ENCODE peak calls at places on chromosomes 4 and X, in eight cellular contexts. A is mucosa of descending colon; L is NCI-H1048; V is NCI-H748 treated with DMSO at 0.1 percent for 48 hours; O is transverse colon; B is stromal cell of bone marrow; T is frontal cortex; R is stimulated activated CD8-positive, alpha-beta memory T cell treated with anti-CD3 and anti-CD28 coated beads, Interleukin-4, amount 100 ng/mL, for 48 hours. W is an unnamed sample.

GRCh38 chr4:26239796-26240195 is 81.0 kb upstream of the RBPJ start:
- DNase-seq in A (no peak), L (no peak), V (no peak), O (no peak), B (no peak), T (no peak), R (no peak), W (no peak)

GRCh38 chr4:1246901-1247810 is 1.8 kb downstream of the CTBP1 start:
- DNase-seq in A (peak; percentile 52), L (no peak), V (no peak), O (peak; percentile 26), B (no peak), T (peak; percentile 22), R (peak; percentile 47), W (no peak)

GRCh38 chr4:160872491-160872890 is 1291.3 kb downstream of the FSTL5 start:
- DNase-seq in A (no peak), L (no peak), V (no peak), O (no peak), B (no peak), T (no peak), R (no peak), W (no peak)

GRCh38 chr4:52659016-52659721 is at the start of gene USP46:
- DNase-seq in A (peak; percentile 87), L (peak; percentile 62), V (peak; percentile 17), O (peak; percentile 82), B (peak; percentile 71), T (peak; percentile 91), R (peak; percentile 69), W (peak; percentile 13)

GRCh38 chrX:21865436-21865835 is 9.6 kb downstream of the YY2 start:
- DNase-seq in A (no peak), L (no peak), V (no peak), O (no peak), B (no peak), T (no peak), R (no peak), W (no peak)

GRCh38 chrX:68463880-68464279 is 30.6 kb upstream of the OPHN1 start:
- DNase-seq in A (no peak), L (no peak), V (no peak), O (no peak), B (no peak), T (no peak), R (no peak), W (no peak)

GRCh38 chr4:98474408-98474844 is 184.0 kb downstream of the TSPAN5 start:
- DNase-seq in A (no peak), L (no peak), V (no peak), O (no peak), B (peak; percentile 57), T (no peak), R (no peak), W (no peak)

GRCh38 chrX:15946783-15947550 is 92.4 kb upstream of the AP1S2 start:
- DNase-seq in A (no peak), L (no peak), V (no peak), O (no peak), B (peak; percentile 78), T (no peak), R (peak; percentile 23), W (no peak)

GRCh38 chrX:53128097-53128749 is 34.3 kb downstream of the KANTR start:
- DNase-seq in A (no peak), L (no peak), V (no peak), O (no peak), B (no peak), T (no peak), R (no peak), W (no peak)

GRCh38 chrX:124719060-124719459 is 372.7 kb downstream of the SH2D1A start:
- DNase-seq in A (no peak), L (no peak), V (peak; percentile 83), O (no peak), B (no peak), T (no peak), R (no peak), W (no peak)

GRCh38 chrX:79330022-79330421 is 37.1 kb downstream of the ITM2A start:
- DNase-seq in A (no peak), L (no peak), V (no peak), O (no peak), B (no peak), T (no peak), R (no peak), W (no peak)

GRCh38 chr4:139656614-139657486 is 8.8 kb upstream of the MGST2 start:
- DNase-seq in A (no peak), L (no peak), V (peak; percentile 41), O (peak; percentile 61), B (no peak), T (no peak), R (peak; percentile 47), W (peak; percentile 68)

GRCh38 chr4:6257243-6258025 is 12.2 kb upstream of the WFS1 start:
- DNase-seq in A (no peak), L (no peak), V (no peak), O (no peak), B (no peak), T (no peak), R (no peak), W (no peak)

GRCh38 chr4:141637565-141637964 is 1.2 kb downstream of the IL15 start:
- DNase-seq in A (no peak), L (no peak), V (no peak), O (no peak), B (no peak), T (no peak), R (no peak), W (no peak)

GRCh38 chrX:3522016-3522690 is 175.7 kb upstream of the MXRA5 start:
- DNase-seq in A (no peak), L (no peak), V (no peak), O (no peak), B (peak; percentile 73), T (no peak), R (no peak), W (no peak)

GRCh38 chr4:136637071-136637777 is 895.1 kb downstream of the PCDH18 start:
- DNase-seq in A (no peak), L (no peak), V (no peak), O (no peak), B (no peak), T (no peak), R (no peak), W (peak; percentile 51)

GRCh38 chr4:74009307-74009706 is 10.8 kb upstream of the CXCL5 start:
- DNase-seq in A (no peak), L (no peak), V (no peak), O (no peak), B (no peak), T (no peak), R (no peak), W (no peak)

GRCh38 chr4:184983660-184984356 is 34.5 kb upstream of the HELT start:
- DNase-seq in A (peak; percentile 84), L (peak; percentile 19), V (peak; percentile 11), O (peak; percentile 71), B (peak; percentile 13), T (peak; percentile 41), R (peak; percentile 80), W (peak; percentile 86)

GRCh38 chr4:20180509-20180908 is 71.2 kb upstream of the SLIT2 start:
- DNase-seq in A (no peak), L (no peak), V (no peak), O (no peak), B (no peak), T (no peak), R (no peak), W (no peak)

GRCh38 chr4:20017035-20017434 is 234.7 kb upstream of the SLIT2 start:
- DNase-seq in A (no peak), L (no peak), V (no peak), O (no peak), B (peak; percentile 63), T (no peak), R (no peak), W (no peak)

GRCh38 chr4:8320386-8320750 is 50.8 kb downstream of the HTRA3 start:
- DNase-seq in A (no peak), L (no peak), V (no peak), O (no peak), B (no peak), T (no peak), R (peak; percentile 20), W (peak; percentile 21)

GRCh38 chr4:81814909-81815539 is 343.3 kb upstream of the RASGEF1B start:
- DNase-seq in A (no peak), L (no peak), V (no peak), O (no peak), B (no peak), T (no peak), R (no peak), W (no peak)

GRCh38 chr4:13670456-13671150 is 43.1 kb upstream of the BOD1L1 start:
- DNase-seq in A (no peak), L (no peak), V (no peak), O (no peak), B (no peak), T (no peak), R (no peak), W (no peak)

GRCh38 chr4:7735961-7736360 is 203.7 kb downstream of the AFAP1 start:
- DNase-seq in A (no peak), L (no peak), V (no peak), O (no peak), B (no peak), T (no peak), R (no peak), W (no peak)

GRCh38 chrX:40207626-40208025 is 109.9 kb upstream of the BCOR start:
- DNase-seq in A (no peak), L (no peak), V (no peak), O (no peak), B (peak; percentile 32), T (no peak), R (peak; percentile 52), W (no peak)

W was measured in NCI-H526.